ENCODE peak calls at places on chromosomes 1 and 21, in six cellular contexts. E, D, L, Z, T and W are unnamed samples.

GRCh38 chr1:193733674-193734073 is 547.3 kb upstream of the B3GALT2 start:
- DNase-seq in E (no peak), Z (no peak), L (no peak), D (no peak), T (no peak), W (no peak)

GRCh38 chr1:183730107-183730724 is 74.7 kb upstream of the RGL1 start:
- DNase-seq in D (no peak), E (no peak), L (no peak), T (no peak), Z (no peak), W (no peak)

GRCh38 chr1:35268282-35269189 is at the start of gene ZMYM4:
- DNase-seq in L (peak; percentile 95), D (peak; percentile 92), E (peak; percentile 98), T (peak; percentile 97), Z (peak; percentile 99), W (peak; percentile 97)

GRCh38 chr21:19781881-19782652 is 1216.1 kb upstream of the NCAM2 start:
- DNase-seq in Z (no peak), T (no peak), D (no peak), L (no peak), E (no peak), W (no peak)

GRCh38 chr1:31020007-31020790 is 45.3 kb downstream of the PUM1 start:
- DNase-seq in T (no peak), Z (no peak), D (no peak), L (peak; percentile 74), E (no peak), W (no peak)

GRCh38 chr1:44294588-44295007 is 60.5 kb downstream of the ERI3 start:
- DNase-seq in Z (peak; percentile 44), L (no peak), T (peak; percentile 77), E (peak; percentile 95), D (peak; percentile 29), W (peak; percentile 67)

GRCh38 chr1:67691712-67692111 is 6.7 kb downstream of the GADD45A start:
- DNase-seq in D (no peak), T (no peak), Z (no peak), L (no peak), E (no peak), W (no peak)

GRCh38 chr1:221725683-221726330 is 16.1 kb downstream of the DUSP10 start:
- DNase-seq in T (no peak), E (peak; percentile 83), L (no peak), D (no peak), Z (peak; percentile 54), W (no peak)

GRCh38 chr21:33036430-33037162 is 10.9 kb downstream of the OLIG2 start:
- DNase-seq in Z (peak; percentile 67), E (peak; percentile 82), L (no peak), T (no peak), D (peak; percentile 32), W (no peak)

GRCh38 chr1:61091455-61091854 is 9.1 kb downstream of the NFIA start:
- DNase-seq in T (no peak), D (no peak), E (no peak), L (no peak), Z (no peak), W (no peak)

GRCh38 chr1:118147542-118147941 is 37.5 kb downstream of the SPAG17 start:
- DNase-seq in Z (peak; percentile 63), T (no peak), L (no peak), E (peak; percentile 90), D (no peak), W (no peak)

GRCh38 chr1:99170516-99170915 is 93.8 kb upstream of the PLPPR4 start:
- DNase-seq in L (no peak), D (no peak), E (peak; percentile 63), Z (peak; percentile 6), T (no peak), W (no peak)

GRCh38 chr21:42426876-42427480 is 23.3 kb downstream of the UBASH3A start:
- DNase-seq in Z (no peak), T (no peak), E (no peak), L (no peak), D (no peak), W (no peak)

GRCh38 chr1:93753766-93754763 is 72.4 kb upstream of the BCAR3 start:
- DNase-seq in D (no peak), L (no peak), E (peak; percentile 91), T (no peak), Z (peak; percentile 99), W (no peak)

GRCh38 chr1:156904187-156904959 is 10.9 kb downstream of the PEAR1 start:
- DNase-seq in D (no peak), L (no peak), T (peak; percentile 52), E (no peak), Z (no peak), W (no peak)

GRCh38 chr1:44086722-44087474 is 31.7 kb upstream of the KLF17 start:
- DNase-seq in Z (no peak), E (no peak), D (no peak), L (no peak), T (no peak), W (peak; percentile 20)